ENCODE peak calls at places on chromosomes 4 and X, in seven cellular contexts. One of them, this sample, is unnamed. For H3K4me1, the result is how much of the 10 kb centered on the place peaks cover.

GRCh38 chr4:53767503-53767902 is 176.2 kb upstream of the LNX1 start:
- DNase-seq in HAP-1: no peak
- DNase-seq in CD4-positive, CD25-positive, alpha-beta regulatory T cell: no peak
- DNase-seq in ascending aorta: no peak
- DNase-seq in H9: no peak
- DNase-seq in testis: no peak
- DNase-seq in stomach: no peak
- DNase-seq in this sample: no peak

GRCh38 chrX:25019707-25020390 is 4.1 kb upstream of the ARX start:
- DNase-seq in ascending aorta: no peak
- DNase-seq in H9: no peak
- DNase-seq in stomach: no peak
- DNase-seq in HAP-1: peak
- DNase-seq in testis: no peak
- DNase-seq in CD4-positive, CD25-positive, alpha-beta regulatory T cell: no peak
- DNase-seq in this sample: peak

GRCh38 chr4:122045533-122045932 is 93.7 kb upstream of the TRPC3 start:
- DNase-seq in HAP-1: peak
- DNase-seq in H9: no peak
- DNase-seq in testis: peak
- DNase-seq in ascending aorta: no peak
- DNase-seq in stomach: no peak
- DNase-seq in CD4-positive, CD25-positive, alpha-beta regulatory T cell: no peak
- DNase-seq in this sample: peak

GRCh38 chrX:10387011-10387410 is 230.2 kb downstream of the CLCN4 start:
- DNase-seq in ascending aorta: no peak
- DNase-seq in stomach: no peak
- DNase-seq in testis: no peak
- DNase-seq in H9: no peak
- DNase-seq in HAP-1: no peak
- DNase-seq in CD4-positive, CD25-positive, alpha-beta regulatory T cell: no peak
- DNase-seq in this sample: no peak

GRCh38 chr4:15536552-15537499 is 67.1 kb downstream of the CC2D2A start:
- DNase-seq in CD4-positive, CD25-positive, alpha-beta regulatory T cell: no peak
- DNase-seq in testis: no peak
- DNase-seq in HAP-1: no peak
- DNase-seq in H9: no peak
- DNase-seq in stomach: no peak
- DNase-seq in ascending aorta: no peak
- DNase-seq in this sample: no peak

GRCh38 chr4:42676066-42676951 is 19.4 kb upstream of the ATP8A1 start:
- DNase-seq in testis: no peak
- DNase-seq in H9: no peak
- DNase-seq in ascending aorta: no peak
- DNase-seq in stomach: no peak
- DNase-seq in HAP-1: no peak
- DNase-seq in CD4-positive, CD25-positive, alpha-beta regulatory T cell: no peak
- DNase-seq in this sample: no peak

GRCh38 chrX:132231587-132231986 is 12.3 kb upstream of the RAP2C start:
- DNase-seq in HAP-1: no peak
- DNase-seq in ascending aorta: no peak
- DNase-seq in stomach: no peak
- DNase-seq in testis: no peak
- DNase-seq in CD4-positive, CD25-positive, alpha-beta regulatory T cell: no peak
- DNase-seq in H9: no peak
- DNase-seq in this sample: no peak

GRCh38 chr4:41964401-41964800 is 17.2 kb upstream of the DCAF4L1 start:
- DNase-seq in CD4-positive, CD25-positive, alpha-beta regulatory T cell: no peak
- DNase-seq in testis: no peak
- DNase-seq in H9: no peak
- DNase-seq in ascending aorta: no peak
- DNase-seq in HAP-1: no peak
- DNase-seq in stomach: no peak
- DNase-seq in this sample: no peak

GRCh38 chr4:159487284-159487747 is 384.4 kb downstream of the RAPGEF2 start:
- DNase-seq in CD4-positive, CD25-positive, alpha-beta regulatory T cell: no peak
- DNase-seq in HAP-1: peak
- DNase-seq in ascending aorta: no peak
- DNase-seq in stomach: peak
- DNase-seq in testis: peak
- DNase-seq in H9: peak
- DNase-seq in this sample: peak

GRCh38 chr4:108395786-108396185 is 224.6 kb upstream of the RPL34 start:
- DNase-seq in ascending aorta: no peak
- DNase-seq in stomach: no peak
- DNase-seq in H9: no peak
- DNase-seq in HAP-1: no peak
- DNase-seq in CD4-positive, CD25-positive, alpha-beta regulatory T cell: no peak
- DNase-seq in testis: no peak
- DNase-seq in this sample: no peak

GRCh38 chrX:21989415-21989814 is 42.7 kb upstream of the PHEX start:
- DNase-seq in testis: no peak
- DNase-seq in HAP-1: no peak
- DNase-seq in stomach: no peak
- DNase-seq in H9: no peak
- DNase-seq in ascending aorta: no peak
- DNase-seq in CD4-positive, CD25-positive, alpha-beta regulatory T cell: no peak
- DNase-seq in this sample: no peak

GRCh38 chrX:151396042-151396826 is 772 bp upstream of the VMA21 start:
- DNase-seq in stomach: no peak
- DNase-seq in ascending aorta: peak
- DNase-seq in testis: peak
- DNase-seq in CD4-positive, CD25-positive, alpha-beta regulatory T cell: peak
- DNase-seq in HAP-1: no peak
- DNase-seq in H9: no peak
- DNase-seq in this sample: peak

GRCh38 chr4:19883841-19884240 is 367.9 kb upstream of the SLIT2 start:
- DNase-seq in stomach: no peak
- DNase-seq in HAP-1: no peak
- DNase-seq in H9: no peak
- DNase-seq in testis: no peak
- DNase-seq in CD4-positive, CD25-positive, alpha-beta regulatory T cell: no peak
- DNase-seq in ascending aorta: no peak
- DNase-seq in this sample: no peak

GRCh38 chr4:81647388-81647787 is 175.7 kb upstream of the RASGEF1B start:
- DNase-seq in testis: no peak
- DNase-seq in CD4-positive, CD25-positive, alpha-beta regulatory T cell: no peak
- DNase-seq in ascending aorta: no peak
- DNase-seq in H9: peak
- DNase-seq in stomach: no peak
- DNase-seq in HAP-1: no peak
- DNase-seq in this sample: no peak

GRCh38 chrX:144916785-144917184 is 330.5 kb upstream of the SPANXN1 start:
- DNase-seq in HAP-1: no peak
- DNase-seq in stomach: no peak
- DNase-seq in ascending aorta: no peak
- DNase-seq in CD4-positive, CD25-positive, alpha-beta regulatory T cell: no peak
- DNase-seq in testis: no peak
- DNase-seq in H9: no peak
- DNase-seq in this sample: no peak

GRCh38 chr4:79651516-79651915 is 243.5 kb upstream of the GK2 start:
- DNase-seq in HAP-1: no peak
- DNase-seq in ascending aorta: no peak
- DNase-seq in stomach: no peak
- DNase-seq in H9: peak
- DNase-seq in testis: no peak
- DNase-seq in CD4-positive, CD25-positive, alpha-beta regulatory T cell: no peak
- DNase-seq in this sample: peak

GRCh38 chr4:152515678-152516077 is 20.2 kb downstream of the FBXW7 start:
- DNase-seq in H9: no peak
- DNase-seq in CD4-positive, CD25-positive, alpha-beta regulatory T cell: no peak
- DNase-seq in HAP-1: no peak
- DNase-seq in ascending aorta: no peak
- DNase-seq in stomach: no peak
- DNase-seq in testis: no peak
- DNase-seq in this sample: peak

GRCh38 chr4:129437347-129437746 is 341.4 kb downstream of the C4orf33 start:
- DNase-seq in HAP-1: no peak
- DNase-seq in H9: no peak
- DNase-seq in testis: no peak
- DNase-seq in ascending aorta: no peak
- DNase-seq in stomach: no peak
- DNase-seq in CD4-positive, CD25-positive, alpha-beta regulatory T cell: no peak
- DNase-seq in this sample: no peak

GRCh38 chrX:9326369-9326768 is 138.5 kb upstream of the TBL1X start:
- DNase-seq in stomach: no peak
- DNase-seq in ascending aorta: no peak
- DNase-seq in testis: no peak
- DNase-seq in H9: no peak
- DNase-seq in HAP-1: no peak
- DNase-seq in CD4-positive, CD25-positive, alpha-beta regulatory T cell: no peak
- DNase-seq in this sample: no peak
- H3K4me1 ChIP-seq in stomach: under half
- H3K4me1 ChIP-seq in ascending aorta: under half
- H3K4me1 ChIP-seq in testis: under half
- H3K4me1 ChIP-seq in H9: under half
- H3K4me1 ChIP-seq in HAP-1: under half
- H3K4me1 ChIP-seq in CD4-positive, CD25-positive, alpha-beta regulatory T cell: under half
- H3K4me1 ChIP-seq in this sample: under half

GRCh38 chrX:17817242-17817641 is 43.9 kb downstream of the RAI2 start:
- DNase-seq in HAP-1: no peak
- DNase-seq in CD4-positive, CD25-positive, alpha-beta regulatory T cell: no peak
- DNase-seq in H9: no peak
- DNase-seq in testis: peak
- DNase-seq in stomach: no peak
- DNase-seq in ascending aorta: no peak
- DNase-seq in this sample: no peak
- H3K4me1 ChIP-seq in HAP-1: under half
- H3K4me1 ChIP-seq in CD4-positive, CD25-positive, alpha-beta regulatory T cell: under half
- H3K4me1 ChIP-seq in H9: under half
- H3K4me1 ChIP-seq in testis: under half
- H3K4me1 ChIP-seq in stomach: under half
- H3K4me1 ChIP-seq in ascending aorta: under half
- H3K4me1 ChIP-seq in this sample: under half

GRCh38 chr4:40281099-40281498 is 54.0 kb upstream of the CHRNA9 start:
- DNase-seq in CD4-positive, CD25-positive, alpha-beta regulatory T cell: no peak
- DNase-seq in ascending aorta: no peak
- DNase-seq in stomach: no peak
- DNase-seq in H9: no peak
- DNase-seq in HAP-1: no peak
- DNase-seq in testis: no peak
- DNase-seq in this sample: no peak
- H3K4me1 ChIP-seq in CD4-positive, CD25-positive, alpha-beta regulatory T cell: under half
- H3K4me1 ChIP-seq in ascending aorta: under half
- H3K4me1 ChIP-seq in stomach: under half
- H3K4me1 ChIP-seq in H9: under half
- H3K4me1 ChIP-seq in HAP-1: under half
- H3K4me1 ChIP-seq in testis: under half
- H3K4me1 ChIP-seq in this sample: under half

DNA sequence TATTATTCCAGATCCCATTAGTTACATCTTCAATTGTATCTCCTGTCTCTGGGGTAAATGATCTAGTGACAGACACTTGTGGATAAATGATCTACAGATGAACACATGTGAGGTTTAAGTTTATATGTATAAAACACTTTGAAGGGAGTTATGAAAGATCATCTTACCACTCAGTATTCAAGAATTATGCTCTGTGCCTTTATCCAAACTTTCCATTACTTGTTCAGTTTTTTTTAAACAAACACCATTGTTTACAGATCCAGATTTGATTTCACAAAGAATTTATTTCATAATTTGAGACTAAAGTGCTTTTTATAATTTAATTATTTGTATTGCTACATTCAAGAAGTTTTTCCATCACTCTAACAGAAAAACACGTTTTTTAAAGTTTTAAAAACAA is 142.5 kb downstream of the HHIP start:
- DNase-seq in ascending aorta: no peak
- DNase-seq in H9: no peak
- DNase-seq in CD4-positive, CD25-positive, alpha-beta regulatory T cell: no peak
- DNase-seq in stomach: no peak
- DNase-seq in HAP-1: no peak
- DNase-seq in testis: no peak
- DNase-seq in this sample: no peak
- H3K4me1 ChIP-seq in ascending aorta: under half
- H3K4me1 ChIP-seq in H9: under half
- H3K4me1 ChIP-seq in CD4-positive, CD25-positive, alpha-beta regulatory T cell: under half
- H3K4me1 ChIP-seq in stomach: under half
- H3K4me1 ChIP-seq in HAP-1: under half
- H3K4me1 ChIP-seq in testis: under half
- H3K4me1 ChIP-seq in this sample: under half

GRCh38 chr4:87005369-87005689 is 70.5 kb downstream of the AFF1 start:
- DNase-seq in stomach: no peak
- DNase-seq in ascending aorta: peak
- DNase-seq in HAP-1: no peak
- DNase-seq in CD4-positive, CD25-positive, alpha-beta regulatory T cell: no peak
- DNase-seq in testis: no peak
- DNase-seq in H9: no peak
- DNase-seq in this sample: peak

GRCh38 chr4:87009095-87009648 is 74.4 kb downstream of the AFF1 start:
- DNase-seq in H9: no peak
- DNase-seq in stomach: no peak
- DNase-seq in testis: no peak
- DNase-seq in CD4-positive, CD25-positive, alpha-beta regulatory T cell: no peak
- DNase-seq in HAP-1: no peak
- DNase-seq in ascending aorta: no peak
- DNase-seq in this sample: no peak

GRCh38 chr4:87005690-87006461 is 71.1 kb downstream of the AFF1 start:
- DNase-seq in ascending aorta: peak
- DNase-seq in stomach: no peak
- DNase-seq in testis: peak
- DNase-seq in HAP-1: peak
- DNase-seq in H9: no peak
- DNase-seq in CD4-positive, CD25-positive, alpha-beta regulatory T cell: no peak
- DNase-seq in this sample: peak

GRCh38 chr4:87006531-87007344 is 71.9 kb downstream of the AFF1 start:
- DNase-seq in HAP-1: peak
- DNase-seq in H9: peak
- DNase-seq in stomach: peak
- DNase-seq in CD4-positive, CD25-positive, alpha-beta regulatory T cell: peak
- DNase-seq in testis: peak
- DNase-seq in ascending aorta: peak
- DNase-seq in this sample: peak

DNA sequence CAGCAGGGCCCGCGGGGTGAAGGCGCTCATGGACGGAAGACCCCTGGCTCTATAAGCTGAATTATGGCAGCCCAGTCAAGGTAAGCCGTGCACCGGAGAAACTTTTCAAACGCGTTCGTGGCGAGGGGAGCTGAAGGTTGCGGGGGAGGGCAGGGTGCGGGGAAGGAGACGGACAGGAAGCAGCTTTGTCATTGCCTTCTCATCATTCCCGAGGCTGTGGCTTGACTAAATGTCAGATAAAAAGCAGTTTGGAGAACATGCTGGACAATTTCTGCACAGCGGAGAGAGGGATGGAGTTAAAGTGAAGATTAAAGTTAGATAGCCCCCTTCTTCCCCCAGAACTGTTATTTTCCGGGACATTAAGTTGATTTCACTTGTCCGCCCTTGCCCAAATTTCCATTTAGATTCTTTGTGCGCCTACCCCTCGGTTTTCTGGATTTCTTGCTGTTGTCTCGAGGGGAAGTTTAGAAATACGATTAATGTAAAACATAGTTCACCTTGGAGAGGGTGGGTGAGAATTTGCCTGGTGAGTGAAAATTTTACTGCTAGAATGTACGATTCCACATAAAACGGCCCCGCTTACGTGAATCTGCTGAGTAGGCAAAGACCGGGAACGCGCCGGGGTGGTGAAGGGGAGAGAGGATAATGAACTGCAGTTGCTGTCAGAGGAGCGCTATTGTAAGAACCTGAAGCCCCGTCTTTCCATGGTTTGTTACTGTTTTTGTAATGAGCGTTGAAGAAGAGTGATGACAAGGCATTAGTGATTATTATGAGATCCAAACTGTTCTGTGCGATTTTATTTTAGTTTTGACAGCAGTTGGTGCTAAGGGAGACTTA is 72.8 kb downstream of the AFF1 start:
- DNase-seq in HAP-1: peak
- DNase-seq in H9: no peak
- DNase-seq in CD4-positive, CD25-positive, alpha-beta regulatory T cell: peak
- DNase-seq in ascending aorta: no peak
- DNase-seq in testis: peak
- DNase-seq in stomach: peak
- DNase-seq in this sample: peak
- H3K4me1 ChIP-seq in HAP-1: under half
- H3K4me1 ChIP-seq in H9: under half
- H3K4me1 ChIP-seq in CD4-positive, CD25-positive, alpha-beta regulatory T cell: half or more
- H3K4me1 ChIP-seq in ascending aorta: under half
- H3K4me1 ChIP-seq in testis: under half
- H3K4me1 ChIP-seq in stomach: half or more
- H3K4me1 ChIP-seq in this sample: under half